ENCODE peak calls at places on chromosomes 11 and 22, in five cellular contexts. L is iPS DF 6.9, B is psoas muscle, K is neural progenitor cell, S is caudate nucleus. J is an unnamed sample.

GRCh38 chr11:10742460-10743208 is 8.4 kb upstream of the CTR9 start:
- DNase-seq in L (no peak), B (no peak), K (no peak), S (no peak), J (no peak)

GRCh38 chr11:126978911-126979310 is 21.7 kb downstream of the KIRREL3 start:
- DNase-seq in L (no peak), B (no peak), K (no peak), S (no peak), J (no peak)

GRCh38 chr22:24683671-24684070 is 80.7 kb downstream of the GGT1 start:
- DNase-seq in L (no peak), B (no peak), K (no peak), S (no peak), J (no peak)

GRCh38 chr11:66082936-66083698 is 13.0 kb downstream of the PACS1 start:
- DNase-seq in L (no peak), B (no peak), K (no peak), S (no peak), J (no peak)

GRCh38 chr22:26536056-26536761 is 23.9 kb upstream of the TFIP11 start:
- DNase-seq in L (no peak), B (no peak), K (no peak), S (no peak), J (no peak)

GRCh38 chr11:120512727-120513435 is 1.3 kb downstream of the GRIK4 start:
- DNase-seq in L (no peak), B (no peak), K (no peak), S (peak; percentile 29), J (no peak)

GRCh38 chr22:30128511-30128910 is 48.2 kb downstream of the HORMAD2 start:
- DNase-seq in L (no peak), B (no peak), K (no peak), S (no peak), J (no peak)

GRCh38 chr22:50252081-50253045 is 1.3 kb upstream of the HDAC10 start:
- DNase-seq in L (no peak), B (peak; percentile 76), K (peak; percentile 83), S (peak; percentile 26), J (peak; percentile 89)

GRCh38 chr11:124434699-124435098 is 10.0 kb upstream of the OR8B4 start:
- DNase-seq in L (no peak), B (no peak), K (no peak), S (no peak), J (no peak)

GRCh38 chr22:38973289-38974169 is 8.6 kb upstream of the APOBEC3B start:
- DNase-seq in L (peak; percentile 31), B (no peak), K (peak; percentile 80), S (no peak), J (no peak)

GRCh38 chr22:48576333-48577013 is 1251.2 kb downstream of the BRD1 start:
- DNase-seq in L (no peak), B (no peak), K (peak; percentile 88), S (peak; percentile 31), J (no peak)

GRCh38 chr22:39598017-39598965 is 27.7 kb downstream of the CACNA1I start:
- DNase-seq in L (peak; percentile 64), B (no peak), K (peak; percentile 92), S (no peak), J (no peak)

GRCh38 chr11:104668797-104669463 is 229.3 kb downstream of the CASP12 start:
- DNase-seq in L (no peak), B (no peak), K (no peak), S (no peak), J (no peak)

GRCh38 chr11:57152134-57152533 is 29.6 kb upstream of the LRRC55 start:
- DNase-seq in L (no peak), B (no peak), K (no peak), S (no peak), J (no peak)

GRCh38 chr11:60334005-60334620 is 7.1 kb downstream of the MS4A6E start:
- DNase-seq in L (peak; percentile 73), B (no peak), K (peak; percentile 68), S (no peak), J (no peak)

GRCh38 chr22:46905415-46905814 is 143.0 kb downstream of the TBC1D22A start:
- DNase-seq in L (no peak), B (no peak), K (no peak), S (no peak), J (no peak)

GRCh38 chr11:40722179-40722795 is 737.2 kb downstream of the LRRC4C start:
- DNase-seq in L (peak; percentile 43), B (no peak), K (peak; percentile 68), S (no peak), J (peak; percentile 45)

GRCh38 chr11:44638032-44638431 is 72.6 kb downstream of the CD82 start:
- DNase-seq in L (no peak), B (no peak), K (no peak), S (no peak), J (peak; percentile 14)

GRCh38 chr11:93525601-93526000 is 17.6 kb downstream of the SMCO4 start:
- DNase-seq in L (no peak), B (peak; percentile 30), K (no peak), S (no peak), J (no peak)

GRCh38 chr11:13222285-13222684 is 55.3 kb upstream of the BMAL1 start:
- DNase-seq in L (no peak), B (no peak), K (peak; percentile 30), S (no peak), J (no peak)

GRCh38 chr22:22943521-22944267 is 56.1 kb downstream of the IGLL5 start:
- DNase-seq in L (no peak), B (no peak), K (no peak), S (no peak), J (no peak)

GRCh38 chr11:105923814-105924213 is 98.2 kb downstream of the MSANTD4 start:
- DNase-seq in L (no peak), B (no peak), K (no peak), S (no peak), J (no peak)

GRCh38 chr11:32154275-32154674 is 63.4 kb downstream of the RCN1 start:
- DNase-seq in L (no peak), B (no peak), K (no peak), S (no peak), J (no peak)

GRCh38 chr11:32149748-32150147 is 58.9 kb downstream of the RCN1 start:
- DNase-seq in L (no peak), B (no peak), K (no peak), S (no peak), J (no peak)

GRCh38 chr11:32152821-32153220 is 61.9 kb downstream of the RCN1 start:
- DNase-seq in L (no peak), B (no peak), K (no peak), S (no peak), J (no peak)

GRCh38 chr11:32151036-32151435 is 60.2 kb downstream of the RCN1 start:
- DNase-seq in L (no peak), B (no peak), K (no peak), S (no peak), J (no peak)

GRCh38 chr11:32153747-32154146 is 62.9 kb downstream of the RCN1 start:
- DNase-seq in L (no peak), B (no peak), K (no peak), S (no peak), J (no peak)
- H3K27ac ChIP-seq in L (no peak overlapping the region), B (no peak overlapping the region), K (no peak overlapping the region), S (no peak overlapping the region), J (no peak overlapping the region)

GRCh38 chr11:118233377-118233776 is 8.6 kb upstream of the JAML start:
- DNase-seq in L (no peak), B (no peak), K (no peak), S (no peak), J (no peak)
- H3K27ac ChIP-seq in L (no peak overlapping the region), B (no peak overlapping the region), K (no peak overlapping the region), S (no peak overlapping the region), J (no peak overlapping the region)

GRCh38 chr22:20268289-20268349 is at the start of gene RTN4R:
- DNase-seq in L (no peak), B (no peak), K (no peak), S (no peak), J (no peak)
- H3K27ac ChIP-seq in L (no peak within 1 kb of the TSS), B (no peak within 1 kb of the TSS), K (peak within 1 kb of the TSS; percentile 58), S (no peak within 1 kb of the TSS), J (no peak within 1 kb of the TSS)

DNA sequence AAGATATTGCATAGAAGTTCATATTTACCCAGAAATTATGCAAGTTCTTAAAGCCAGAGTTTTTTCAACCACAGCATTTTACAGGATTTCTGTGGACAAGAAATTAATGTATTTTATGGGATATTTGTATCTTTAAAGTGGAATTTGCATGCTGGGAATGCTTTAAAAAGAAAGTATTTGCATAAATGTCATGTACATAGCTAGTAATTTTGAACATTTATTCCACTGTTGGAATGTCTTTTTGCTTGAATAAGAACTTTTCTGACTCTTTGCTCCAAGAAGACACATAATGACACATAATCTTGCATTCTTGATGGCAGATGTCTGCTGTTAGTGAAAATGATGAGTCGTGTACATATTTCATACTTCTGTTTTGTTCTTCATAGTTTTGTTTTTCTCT is 66.6 kb downstream of the ATXN10 start:
- DNase-seq in L (no peak), B (no peak), K (no peak), S (no peak), J (no peak)
- H3K27ac ChIP-seq in L (no peak overlapping the region), B (no peak overlapping the region), K (no peak overlapping the region), S (no peak overlapping the region), J (no peak overlapping the region)

GRCh38 chr11:35614949-35615569 is 3.2 kb upstream of the FJX1 start:
- DNase-seq in L (no peak), B (no peak), K (peak; percentile 39), S (no peak), J (no peak)
- H3K27ac ChIP-seq in L (no peak overlapping the region), B (no peak overlapping the region), K (peak overlapping the region; percentile 46), S (no peak overlapping the region), J (no peak overlapping the region)

DNA sequence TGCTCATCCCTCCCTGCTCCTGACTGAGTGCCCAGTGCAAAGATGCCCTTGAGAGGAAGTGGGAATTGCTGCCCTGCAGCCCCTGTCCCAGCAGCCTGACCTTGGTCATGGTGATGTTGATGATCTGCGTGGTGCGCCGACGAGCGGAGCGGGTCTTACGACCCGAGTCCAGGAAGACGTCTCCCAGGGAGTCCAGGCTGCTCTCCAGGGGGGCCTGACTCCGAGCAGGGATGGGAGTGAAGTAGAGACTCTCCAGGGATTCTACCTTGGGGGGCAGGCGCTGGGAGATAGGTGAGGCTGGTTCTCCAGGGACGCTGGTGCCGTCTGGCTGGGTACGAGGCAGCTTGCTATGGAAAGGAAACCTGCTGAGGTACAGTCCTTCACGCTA is 8.4 kb downstream of the IL18BP start:
- DNase-seq in L (no peak), B (no peak), K (no peak), S (no peak), J (peak; percentile 59)
- H3K27ac ChIP-seq in L (no peak overlapping the region), B (no peak overlapping the region), K (no peak overlapping the region), S (no peak overlapping the region), J (peak overlapping the region; percentile 23)

GRCh38 chr11:47259178-47259977 is 1.6 kb downstream of the NR1H3 start:
- DNase-seq in L (no peak), B (no peak), K (peak; percentile 75), S (no peak), J (no peak)
- H3K27ac ChIP-seq in L (no peak overlapping the region), B (peak overlapping the region; percentile 9), K (no peak overlapping the region), S (no peak overlapping the region), J (peak overlapping the region; percentile 69)

DNA sequence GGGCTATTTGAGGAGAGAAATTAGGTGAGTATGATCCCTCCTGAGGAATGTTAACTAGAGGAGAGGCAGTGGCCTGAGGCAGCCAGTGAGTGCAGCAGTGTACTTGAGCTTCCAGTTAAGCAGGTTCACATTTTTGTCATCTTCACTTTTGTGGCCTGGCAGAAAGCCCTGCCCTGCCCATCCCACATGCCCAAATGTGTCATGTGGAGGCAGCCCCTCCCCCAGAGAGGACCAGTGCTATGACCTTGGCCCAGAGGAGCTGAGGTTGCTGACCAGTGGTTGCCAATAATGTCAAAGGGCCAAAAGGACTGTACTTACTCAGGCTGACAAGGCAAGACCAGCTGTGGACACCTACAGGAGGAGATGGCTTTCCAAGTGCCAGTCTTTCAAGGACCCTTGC is 17.6 kb upstream of the GRK2 start:
- DNase-seq in L (no peak), B (peak; percentile 77), K (no peak), S (no peak), J (no peak)
- H3K27ac ChIP-seq in L (no peak overlapping the region), B (peak overlapping the region; percentile 43), K (no peak overlapping the region), S (no peak overlapping the region), J (no peak overlapping the region)

J was measured in sigmoid colon.